ENCODE peak calls at places on chromosomes 11 and 22, in four cellular contexts. X is cardiac fibroblast, T is keratinocyte, V is astrocyte of the cerebellum. A is an unnamed sample.
A peak's percentile ranks its signal among the peaks of the same experiment; 100 is the strongest.

GRCh38 chr22:28670153-28670552 is 9.5 kb downstream of the TTC28 start:
- DNase-seq in T (no peak), V (no peak), X (peak; percentile 22), A (no peak)

GRCh38 chr22:32780726-32781310 is 20.7 kb upstream of the TIMP3 start:
- DNase-seq in V (no peak), X (no peak), T (no peak), A (no peak)

GRCh38 chr11:12539570-12539969 is 134.7 kb upstream of the TEAD1 start:
- DNase-seq in T (peak; percentile 50), X (peak; percentile 95), V (peak; percentile 53), A (peak; percentile 87)

GRCh38 chr22:25716637-25717036 is 25.4 kb upstream of the MYO18B start:
- DNase-seq in X (no peak), V (no peak), T (no peak), A (no peak)

GRCh38 chr22:22397292-22397870 is 111.2 kb downstream of the ZNF280B start:
- DNase-seq in X (peak; percentile 56), V (no peak), T (no peak), A (peak; percentile 13)

GRCh38 chr11:8913961-8914660 is 3.1 kb downstream of the AKIP1 start:
- DNase-seq in V (no peak), T (no peak), X (peak; percentile 53), A (peak; percentile 72)

GRCh38 chr11:67022961-67023956 is at the start of gene SYT12:
- DNase-seq in X (peak; percentile 25), T (no peak), V (no peak), A (peak; percentile 25)

GRCh38 chr11:122923302-122923701 is 40.7 kb downstream of the JHY start:
- DNase-seq in X (no peak), T (no peak), V (no peak), A (no peak)

GRCh38 chr11:8839957-8840945 is 70.7 kb upstream of the AKIP1 start:
- DNase-seq in X (peak; percentile 49), V (no peak), T (no peak), A (peak; percentile 48)

GRCh38 chr11:121563003-121563402 is 110.2 kb upstream of the SORL1-AS1 start:
- DNase-seq in V (no peak), X (no peak), T (no peak), A (no peak)

GRCh38 chr22:36194971-36195370 is 6.6 kb downstream of the APOL4 start:
- DNase-seq in T (no peak), V (peak; percentile 45), X (peak; percentile 85), A (peak; percentile 89)

GRCh38 chr22:35681454-35682050 is 33.3 kb downstream of the APOL6 start:
- DNase-seq in T (peak; percentile 7), V (no peak), X (no peak), A (no peak)

GRCh38 chr22:43292633-43293025 is 50.5 kb downstream of the SCUBE1 start:
- DNase-seq in T (no peak), V (no peak), X (no peak), A (no peak)

GRCh38 chr22:46250035-46250782 is at the start of gene CDPF1:
- DNase-seq in T (peak; percentile 28), X (peak; percentile 73), V (peak; percentile 18), A (peak; percentile 77)

GRCh38 chr11:13883042-13883441 is 79.5 kb upstream of the SPON1 start:
- DNase-seq in X (no peak), T (no peak), V (no peak), A (no peak)

GRCh38 chr22:30425616-30426394 is at the start of gene MTFP1:
- DNase-seq in X (peak; percentile 68), V (no peak), T (no peak), A (peak; percentile 72)

GRCh38 chr11:93248602-93249001 is 50.8 kb upstream of the SLC36A4 start:
- DNase-seq in V (no peak), T (no peak), X (peak; percentile 13), A (peak; percentile 39)

GRCh38 chr11:129861702-129862107 is 33.7 kb downstream of the NFRKB start:
- DNase-seq in V (peak; percentile 90), T (peak; percentile 95), X (peak; percentile 96), A (peak; percentile 96)

GRCh38 chr11:104033134-104033533 is 3.3 kb upstream of the DDI1 start:
- DNase-seq in T (no peak), V (peak; percentile 62), X (peak; percentile 67), A (peak; percentile 97)

GRCh38 chr22:30021338-30021737 is 58.9 kb upstream of the HORMAD2 start:
- DNase-seq in V (no peak), T (no peak), X (no peak), A (no peak)

GRCh38 chr11:112255075-112255739 is 5.5 kb downstream of the PLET1 start:
- DNase-seq in T (no peak), V (peak; percentile 81), X (peak; percentile 93), A (peak; percentile 87)

GRCh38 chr11:32071811-32072210 is 19.1 kb upstream of the RCN1 start:
- DNase-seq in V (peak; percentile 59), X (peak; percentile 71), T (no peak), A (peak; percentile 83)

GRCh38 chr11:111512296-111513239 is at the start of gene BTG4:
- DNase-seq in X (no peak), T (no peak), V (no peak), A (no peak)

GRCh38 chr22:25081409-25081824 is 118.2 kb upstream of the CRYBB3 start:
- DNase-seq in X (peak; percentile 15), T (no peak), V (no peak), A (peak; percentile 58)

GRCh38 chr11:22666700-22667439 is 459 bp downstream of the GAS2 start:
- DNase-seq in X (peak; percentile 6), V (no peak), T (no peak), A (peak; percentile 21)

GRCh38 chr11:123055132-123055924 is 6.6 kb downstream of the HSPA8 start:
- DNase-seq in T (no peak), X (no peak), V (no peak), A (no peak)

DNA sequence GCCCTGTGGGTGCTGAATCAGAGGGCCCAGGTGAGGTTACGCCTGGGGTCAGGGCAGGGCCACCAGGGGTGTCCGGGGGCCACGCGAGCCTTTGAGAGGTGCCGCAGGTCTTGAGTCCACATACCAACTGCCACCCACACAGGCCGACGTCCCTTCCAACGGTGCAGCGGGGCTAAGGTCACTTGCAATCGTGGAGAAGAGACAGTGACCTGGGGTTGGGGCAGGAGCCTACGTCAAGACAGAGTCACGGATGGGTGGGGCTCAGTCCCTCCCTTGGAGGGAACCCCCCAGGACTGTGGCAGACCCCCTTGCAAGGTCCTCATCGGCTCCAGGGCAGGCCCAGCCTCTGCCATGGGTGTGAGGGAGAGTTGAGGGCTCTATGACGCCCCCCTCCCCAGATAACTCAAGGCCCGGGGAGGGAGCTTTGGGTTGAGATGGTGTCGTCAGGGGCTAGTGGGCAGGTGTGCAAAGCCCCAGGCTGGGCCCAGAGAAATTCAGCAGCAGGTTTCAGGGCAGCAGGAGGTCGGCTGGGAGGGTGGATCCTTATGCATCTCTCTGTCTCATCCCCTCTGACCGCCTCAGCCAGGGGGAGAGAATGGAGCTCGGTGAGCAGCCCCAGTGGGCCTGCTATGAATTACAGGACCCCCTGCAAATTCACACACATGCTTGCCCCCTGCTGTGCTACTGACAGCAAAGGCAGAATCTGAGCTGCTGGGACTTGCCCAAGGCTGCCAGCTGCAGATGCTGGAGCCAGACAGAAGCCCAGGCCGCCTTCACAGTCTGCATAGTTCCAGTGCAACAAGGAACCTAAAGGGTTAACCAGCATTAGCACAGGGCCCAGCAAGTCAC is 60.0 kb downstream of the MYEOV start:
- DNase-seq in T (no peak), V (no peak), X (no peak), A (peak; percentile 74)
- TF ChIP-seq CTCF in T (no peak), V (no peak), X (no peak), A (peak; percentile 32)

GRCh38 chr11:65871811-65872548 is 620 bp downstream of the EFEMP2 start:
- DNase-seq in X (peak; percentile 51), V (no peak), T (no peak), A (peak; percentile 50)
- H3K4me3 ChIP-seq in X (peak overlapping the region; percentile 61), V (peak overlapping the region; percentile 62), T (no peak overlapping the region), A (peak overlapping the region; percentile 72)

DNA sequence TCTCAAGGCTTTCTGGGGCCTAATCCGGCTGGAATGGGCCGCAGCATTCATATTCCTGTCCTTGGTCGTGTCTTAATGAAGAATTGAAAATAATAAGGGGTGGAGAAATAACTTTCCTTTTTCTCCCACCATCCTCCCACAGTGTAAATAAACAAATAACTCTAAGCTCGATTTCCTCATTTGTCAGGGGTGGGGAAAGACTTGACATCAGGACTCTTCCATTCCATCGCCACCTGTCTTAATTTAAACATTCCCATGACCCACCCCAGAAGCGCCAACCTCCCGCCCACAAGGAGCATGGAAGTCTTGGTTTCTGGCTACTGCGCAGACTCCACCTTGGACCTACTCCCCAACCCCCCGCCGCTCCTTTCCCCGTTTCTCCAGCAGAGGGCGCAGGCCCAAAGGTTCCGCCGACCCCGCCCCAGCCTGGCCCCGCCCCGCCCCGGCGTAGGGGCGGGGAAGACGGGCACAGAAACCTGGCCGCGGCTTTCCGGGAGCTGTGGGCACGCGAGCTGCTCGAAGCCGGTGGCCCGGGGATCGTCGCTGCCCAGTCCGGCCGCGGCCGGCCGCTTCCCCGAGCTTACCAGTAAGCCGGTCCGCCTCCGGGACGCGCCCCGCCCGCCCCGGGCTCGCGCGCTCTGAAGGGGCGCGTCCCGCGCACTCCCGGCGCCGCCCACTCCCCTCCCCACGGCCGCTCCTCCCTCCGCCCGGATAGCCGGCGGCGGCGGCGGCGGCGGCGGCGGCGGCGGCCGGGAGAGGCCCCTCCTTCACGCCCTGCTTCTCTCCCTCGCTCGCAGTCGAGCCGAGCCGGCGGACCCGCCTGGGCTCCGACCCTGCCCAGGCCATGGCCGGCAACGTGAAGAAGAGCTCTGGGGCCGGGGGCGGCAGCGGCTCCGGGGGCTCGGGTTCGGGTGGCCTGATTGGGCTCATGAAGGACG is at the start of gene CBL:
- DNase-seq in T (peak; percentile 49), V (peak; percentile 70), X (peak; percentile 92), A (peak; percentile 92)
- TF ChIP-seq CTCF in T (peak; percentile 92), V (peak; percentile 87), X (peak; percentile 90), A (peak; percentile 83)

DNA sequence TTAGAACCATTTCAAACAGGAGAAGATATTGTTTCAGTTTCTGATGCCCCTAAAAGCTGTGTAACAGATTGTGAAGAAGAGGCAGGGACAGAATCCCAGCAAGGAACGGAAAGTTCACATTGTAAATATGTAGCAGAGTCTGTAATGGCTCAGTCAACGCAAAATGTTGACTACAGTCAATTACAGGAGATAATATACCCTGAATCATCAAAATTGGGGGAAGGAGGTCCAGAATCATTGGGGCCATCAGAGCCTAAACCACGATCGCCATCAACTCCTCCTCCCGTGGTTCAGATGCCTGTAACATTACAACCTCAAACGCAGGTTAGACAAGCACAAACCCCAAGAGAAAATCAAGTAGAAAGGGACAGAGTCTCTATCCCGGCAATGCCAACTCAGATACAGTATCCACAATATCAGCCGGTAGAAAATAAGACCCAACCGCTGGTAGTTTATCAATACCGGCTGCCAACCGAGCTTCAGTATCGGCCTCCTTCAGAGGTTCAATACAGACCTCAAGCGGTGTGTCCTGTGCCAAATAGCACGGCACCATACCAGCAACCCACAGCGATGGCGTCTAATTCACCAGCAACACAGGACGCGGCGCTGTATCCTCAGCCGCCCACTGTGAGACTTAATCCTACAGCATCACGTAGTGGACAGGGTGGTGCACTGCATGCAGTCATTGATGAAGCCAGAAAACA is 40.8 kb downstream of the IGLL1 start:
- DNase-seq in V (peak; percentile 45), T (peak; percentile 36), X (peak; percentile 81), A (peak; percentile 90)
- H3K4me3 ChIP-seq in V (no peak overlapping the region), T (no peak overlapping the region), X (no peak overlapping the region), A (peak overlapping the region; percentile 24)

GRCh38 chr11:59263225-59263894 is 50.6 kb upstream of the MPEG1 start:
- DNase-seq in T (no peak), X (no peak), V (no peak), A (no peak)
- TF ChIP-seq CTCF in T (peak; percentile 80), X (no peak), V (no peak), A (no peak)

DNA sequence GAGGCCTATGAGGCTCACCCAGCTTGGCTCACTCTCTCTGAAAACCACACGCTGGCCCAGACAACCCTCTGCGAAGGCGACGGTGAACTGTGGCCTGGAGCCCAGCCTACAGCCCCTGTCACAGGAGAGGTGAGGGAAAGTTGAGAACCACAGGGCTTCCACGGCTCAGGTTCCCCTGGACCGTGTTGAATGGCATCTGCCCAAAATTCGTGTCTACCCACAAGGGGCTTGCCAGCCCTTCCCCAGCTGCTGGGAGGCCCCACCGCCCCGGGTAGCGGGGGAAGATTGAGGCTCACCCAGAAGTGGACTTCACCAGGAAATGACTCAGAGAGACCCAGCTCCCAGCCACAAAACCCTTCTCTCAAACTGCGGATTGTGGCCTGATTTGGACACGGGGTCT is 197.1 kb downstream of the CTTN start:
- DNase-seq in V (peak; percentile 46), X (no peak), T (no peak), A (no peak)
- H3K4me3 ChIP-seq in V (no peak overlapping the region), X (no peak overlapping the region), T (no peak overlapping the region), A (no peak overlapping the region)